ENCODE peak calls at places on chromosomes 12 and 14, in seven cellular contexts. One of them, this sample, is unnamed.

GRCh38 chr14:99644723-99645544 is at the start of gene HHIPL1:
- DNase-seq in SK-N-SH: peak; percentile 87
- DNase-seq in K562: no peak
- DNase-seq in H1: no peak
- DNase-seq in HepG2: no peak
- DNase-seq in HCT116: no peak
- DNase-seq in GM12878: no peak
- DNase-seq in this sample: no peak

GRCh38 chr12:89073027-89073398 is 279.3 kb downstream of the DUSP6 start:
- DNase-seq in K562: no peak
- DNase-seq in HepG2: no peak
- DNase-seq in HCT116: no peak
- DNase-seq in GM12878: no peak
- DNase-seq in SK-N-SH: no peak
- DNase-seq in H1: no peak
- DNase-seq in this sample: no peak

GRCh38 chr14:91258021-91258618 is 13.6 kb upstream of the GPR68 start:
- DNase-seq in K562: no peak
- DNase-seq in HCT116: no peak
- DNase-seq in HepG2: no peak
- DNase-seq in SK-N-SH: no peak
- DNase-seq in GM12878: no peak
- DNase-seq in H1: no peak
- DNase-seq in this sample: no peak

GRCh38 chr12:121023799-121024198 is 7.5 kb upstream of the C12orf43 start:
- DNase-seq in K562: no peak
- DNase-seq in H1: no peak
- DNase-seq in GM12878: no peak
- DNase-seq in HepG2: peak; percentile 63
- DNase-seq in HCT116: no peak
- DNase-seq in SK-N-SH: no peak
- DNase-seq in this sample: no peak

GRCh38 chr12:131052063-131052781 is 98.5 kb downstream of the ADGRD1 start:
- DNase-seq in H1: no peak
- DNase-seq in GM12878: no peak
- DNase-seq in HCT116: no peak
- DNase-seq in K562: no peak
- DNase-seq in HepG2: no peak
- DNase-seq in SK-N-SH: no peak
- DNase-seq in this sample: no peak

GRCh38 chr12:130787445-130788410 is 51.3 kb downstream of the STX2 start:
- DNase-seq in HepG2: no peak
- DNase-seq in H1: no peak
- DNase-seq in K562: no peak
- DNase-seq in HCT116: no peak
- DNase-seq in SK-N-SH: no peak
- DNase-seq in GM12878: no peak
- DNase-seq in this sample: no peak

GRCh38 chr12:100574262-100575074 is 984 bp downstream of the GAS2L3 start:
- DNase-seq in K562: no peak
- DNase-seq in HCT116: no peak
- DNase-seq in SK-N-SH: peak; percentile 54
- DNase-seq in HepG2: no peak
- DNase-seq in GM12878: no peak
- DNase-seq in H1: no peak
- DNase-seq in this sample: no peak

GRCh38 chr12:89350661-89351488 is 1.4 kb downstream of the DUSP6 start:
- DNase-seq in HepG2: no peak
- DNase-seq in GM12878: no peak
- DNase-seq in SK-N-SH: no peak
- DNase-seq in HCT116: no peak
- DNase-seq in K562: no peak
- DNase-seq in H1: no peak
- DNase-seq in this sample: no peak

GRCh38 chr14:99538275-99538674 is 57.1 kb downstream of the CCNK start:
- DNase-seq in K562: no peak
- DNase-seq in GM12878: no peak
- DNase-seq in HCT116: no peak
- DNase-seq in SK-N-SH: peak; percentile 65
- DNase-seq in H1: no peak
- DNase-seq in HepG2: no peak
- DNase-seq in this sample: no peak

GRCh38 chr12:52119398-52120254 is 40.1 kb downstream of the SMIM41 start:
- DNase-seq in K562: peak; percentile 82
- DNase-seq in GM12878: no peak
- DNase-seq in HCT116: peak; percentile 47
- DNase-seq in H1: peak; percentile 65
- DNase-seq in HepG2: peak; percentile 70
- DNase-seq in SK-N-SH: peak; percentile 59
- DNase-seq in this sample: peak; percentile 73

DNA sequence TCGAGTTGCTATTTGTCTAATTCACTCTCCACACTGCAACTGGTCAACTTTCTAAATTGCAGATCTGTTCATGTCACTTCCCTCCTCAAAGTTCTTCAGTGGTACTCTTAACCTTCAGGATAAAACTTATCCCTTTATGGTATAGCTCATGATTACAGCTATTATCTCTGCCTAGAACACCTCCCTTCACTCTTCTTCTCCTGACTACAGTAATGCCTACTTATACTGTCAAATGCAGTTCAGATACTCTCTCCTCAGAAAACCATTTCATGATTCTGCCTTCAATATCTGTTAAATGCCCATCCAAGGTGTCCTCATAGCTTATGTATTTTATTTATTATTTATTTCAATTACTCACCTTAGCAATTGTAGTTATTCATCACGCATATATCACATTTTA is 85.5 kb downstream of the FAR2 start:
- DNase-seq in K562: no peak
- DNase-seq in H1: no peak
- DNase-seq in HepG2: no peak
- DNase-seq in SK-N-SH: no peak
- DNase-seq in HCT116: no peak
- DNase-seq in GM12878: no peak
- DNase-seq in this sample: no peak
- TF ChIP-seq JUND in K562: no peak
- TF ChIP-seq JUND in H1: no peak
- TF ChIP-seq JUND in HepG2: no peak
- TF ChIP-seq JUND in SK-N-SH: no peak
- TF ChIP-seq JUND in HCT116: no peak
- TF ChIP-seq JUND in GM12878: no peak
- TF ChIP-seq JUND in this sample: no peak

DNA sequence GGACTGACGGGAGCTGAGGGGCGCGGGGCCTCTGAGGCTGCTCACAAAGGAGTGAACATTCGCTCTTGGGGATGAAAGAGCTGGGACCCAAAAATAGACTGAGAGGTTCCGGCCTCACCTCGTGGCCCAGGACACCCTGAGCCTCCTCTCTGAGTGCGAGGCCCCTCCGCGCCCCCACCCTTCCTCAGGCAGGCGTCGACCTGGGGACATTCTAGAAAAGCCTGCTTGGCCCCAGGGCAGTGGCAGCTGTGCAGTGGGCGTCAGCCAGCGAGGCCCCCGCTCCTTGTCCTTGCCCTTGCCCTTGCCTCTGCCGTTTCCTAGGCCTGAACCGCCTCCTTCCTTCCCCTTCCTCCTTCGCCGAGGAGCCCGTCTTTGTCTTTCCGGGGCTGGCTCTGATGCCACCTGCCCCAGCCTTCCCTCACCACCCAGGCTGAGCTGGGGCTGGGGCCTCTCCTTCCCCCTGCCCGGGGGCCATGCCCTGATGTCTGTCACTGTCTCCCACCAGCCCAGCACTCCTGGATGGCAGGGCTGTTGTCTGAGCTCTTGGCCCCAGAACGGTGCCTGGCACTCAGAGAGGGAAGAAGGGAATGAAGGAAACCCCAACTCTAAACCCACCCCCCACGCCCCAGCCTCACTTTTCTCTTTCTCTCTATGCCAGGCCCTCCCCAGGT is 208.2 kb upstream of the RTL1 start:
- DNase-seq in H1: no peak
- DNase-seq in SK-N-SH: peak; percentile 40
- DNase-seq in GM12878: no peak
- DNase-seq in K562: no peak
- DNase-seq in HCT116: no peak
- DNase-seq in HepG2: no peak
- DNase-seq in this sample: no peak
- TF ChIP-seq JUND in H1: no peak
- TF ChIP-seq JUND in SK-N-SH: no peak
- TF ChIP-seq JUND in GM12878: no peak
- TF ChIP-seq JUND in K562: no peak
- TF ChIP-seq JUND in HCT116: no peak
- TF ChIP-seq JUND in HepG2: no peak
- TF ChIP-seq JUND in this sample: no peak

GRCh38 chr12:42144174-42144423 is 575 bp downstream of the GXYLT1 start:
- DNase-seq in H1: no peak
- DNase-seq in HCT116: no peak
- DNase-seq in SK-N-SH: no peak
- DNase-seq in HepG2: no peak
- DNase-seq in K562: peak; percentile 26
- DNase-seq in GM12878: no peak
- DNase-seq in this sample: no peak

GRCh38 chr12:42145197-42145549 is 499 bp upstream of the GXYLT1 start:
- DNase-seq in SK-N-SH: no peak
- DNase-seq in HCT116: no peak
- DNase-seq in H1: no peak
- DNase-seq in HepG2: no peak
- DNase-seq in K562: no peak
- DNase-seq in GM12878: no peak
- DNase-seq in this sample: no peak

GRCh38 chr12:42144424-42145196 is at the start of gene GXYLT1:
- DNase-seq in GM12878: peak; percentile 79
- DNase-seq in HCT116: peak; percentile 88
- DNase-seq in K562: peak; percentile 92
- DNase-seq in H1: peak; percentile 65
- DNase-seq in SK-N-SH: peak; percentile 97
- DNase-seq in HepG2: peak; percentile 79
- DNase-seq in this sample: peak; percentile 96

GRCh38 chr12:42143401-42144173 is 1.1 kb downstream of the GXYLT1 start:
- DNase-seq in GM12878: no peak
- DNase-seq in H1: no peak
- DNase-seq in HepG2: no peak
- DNase-seq in HCT116: no peak
- DNase-seq in K562: no peak
- DNase-seq in SK-N-SH: peak; percentile 34
- DNase-seq in this sample: no peak

DNA sequence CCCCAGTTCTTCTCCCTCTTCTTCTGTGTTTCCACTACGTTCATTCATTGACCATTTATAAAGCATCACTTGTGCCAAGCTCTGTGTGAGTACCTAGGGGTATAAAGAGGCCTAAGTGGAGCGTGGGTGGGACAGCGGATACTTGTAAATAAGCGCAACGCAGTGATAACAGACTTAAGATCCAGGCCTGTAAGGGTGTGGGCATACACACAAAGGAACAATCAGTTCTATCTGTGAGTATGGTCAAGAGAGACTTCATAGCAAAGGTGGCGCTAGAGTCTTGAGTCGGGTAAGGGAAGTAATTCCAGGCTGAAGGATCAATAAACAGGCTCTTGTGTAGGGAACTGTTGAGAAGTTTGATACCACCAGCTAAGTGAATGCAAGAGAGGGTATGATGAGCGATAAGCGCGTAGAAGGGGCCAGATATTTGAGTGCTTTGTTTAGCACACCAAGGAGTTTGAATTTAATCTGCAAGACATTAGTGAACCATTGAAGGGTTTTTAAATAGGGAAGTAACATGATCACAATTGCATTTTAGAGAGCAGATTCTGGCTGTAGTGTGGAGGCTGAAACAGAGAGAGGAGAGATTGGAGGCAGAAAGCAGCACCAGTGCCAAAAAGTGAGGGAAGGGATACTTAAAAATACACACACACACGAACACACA is 1.0 kb upstream of the GXYLT1 start:
- DNase-seq in SK-N-SH: no peak
- DNase-seq in H1: no peak
- DNase-seq in K562: peak; percentile 20
- DNase-seq in HepG2: no peak
- DNase-seq in GM12878: no peak
- DNase-seq in HCT116: no peak
- DNase-seq in this sample: no peak
- TF ChIP-seq JUND in SK-N-SH: no peak
- TF ChIP-seq JUND in H1: no peak
- TF ChIP-seq JUND in K562: peak; percentile 28
- TF ChIP-seq JUND in HepG2: no peak
- TF ChIP-seq JUND in GM12878: no peak
- TF ChIP-seq JUND in HCT116: no peak
- TF ChIP-seq JUND in this sample: no peak

DNA sequence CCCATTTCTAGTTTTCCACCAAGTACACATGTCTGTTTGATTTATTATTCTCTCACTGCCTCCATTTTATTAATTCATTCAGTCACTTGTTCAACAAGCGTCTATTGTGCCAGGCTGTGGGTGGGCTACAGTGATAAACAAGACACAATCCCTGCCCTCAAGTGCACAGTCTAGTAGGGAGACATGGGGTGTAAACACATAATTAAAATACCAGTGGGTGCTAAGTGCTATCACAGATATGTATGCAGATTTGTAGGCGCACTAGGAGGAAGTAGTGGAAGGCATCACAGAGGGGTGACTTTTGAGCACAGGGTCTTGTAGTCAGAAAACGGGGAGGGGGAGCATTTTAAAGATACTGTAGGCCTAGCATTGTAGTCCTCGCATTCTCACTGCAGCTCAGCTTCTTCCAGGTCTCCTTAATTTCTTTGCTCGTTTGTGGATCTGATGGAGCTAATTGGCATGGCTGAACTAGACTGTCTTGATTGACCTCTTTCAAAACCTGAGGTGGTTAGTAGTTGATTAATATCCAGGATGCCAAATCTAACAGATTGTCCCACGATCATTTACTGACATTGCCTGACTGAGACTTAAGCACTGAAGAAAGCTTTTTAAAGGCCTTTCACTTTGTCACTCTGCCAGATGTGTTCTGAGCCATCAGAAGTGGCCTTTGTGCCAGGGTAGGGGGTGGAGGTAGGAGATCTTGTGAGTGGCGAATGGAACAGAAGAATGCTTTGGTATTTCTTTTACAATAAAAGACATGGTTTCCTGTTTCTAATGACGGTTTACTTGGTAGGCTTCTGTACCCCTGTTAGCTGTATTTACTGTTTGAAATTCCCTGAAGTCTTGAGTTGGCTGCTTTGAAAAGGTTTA is 116.9 kb downstream of the DIP2B start:
- DNase-seq in SK-N-SH: no peak
- DNase-seq in H1: no peak
- DNase-seq in HepG2: no peak
- DNase-seq in GM12878: no peak
- DNase-seq in HCT116: no peak
- DNase-seq in K562: no peak
- DNase-seq in this sample: no peak
- TF ChIP-seq JUND in SK-N-SH: no peak
- TF ChIP-seq JUND in H1: no peak
- TF ChIP-seq JUND in HepG2: no peak
- TF ChIP-seq JUND in GM12878: no peak
- TF ChIP-seq JUND in HCT116: no peak
- TF ChIP-seq JUND in K562: no peak
- TF ChIP-seq JUND in this sample: no peak

DNA sequence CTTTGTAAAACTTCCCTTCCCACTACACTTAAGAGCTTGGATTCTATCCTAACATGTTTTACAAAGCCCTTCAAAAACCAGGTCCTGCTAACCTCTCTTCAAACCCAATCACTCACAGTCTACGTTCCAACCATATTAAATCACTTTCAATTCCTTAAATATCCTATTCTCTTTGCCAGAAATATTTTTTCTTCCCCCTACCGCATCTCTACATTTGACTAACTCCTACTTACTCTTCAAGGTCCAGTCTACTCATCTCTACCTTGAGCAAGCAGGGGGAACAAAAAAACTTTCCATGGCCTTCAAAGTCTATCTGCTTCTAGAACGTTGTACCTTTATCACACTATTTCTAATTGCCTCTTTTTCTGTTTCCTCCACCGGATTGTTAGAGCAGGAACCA is 6.1 kb downstream of the ERGIC2 start:
- DNase-seq in H1: no peak
- DNase-seq in SK-N-SH: no peak
- DNase-seq in GM12878: no peak
- DNase-seq in HCT116: no peak
- DNase-seq in HepG2: no peak
- DNase-seq in K562: no peak
- DNase-seq in this sample: no peak
- TF ChIP-seq JUND in H1: no peak
- TF ChIP-seq JUND in SK-N-SH: no peak
- TF ChIP-seq JUND in GM12878: no peak
- TF ChIP-seq JUND in HCT116: no peak
- TF ChIP-seq JUND in HepG2: no peak
- TF ChIP-seq JUND in K562: no peak
- TF ChIP-seq JUND in this sample: no peak

This sample was measured in T47D.